ENCODE peak calls at places on chromosomes 11 and 22, in five cellular contexts. V is brain microvascular endothelial cell, B is GM12865, Q is foreskin fibroblast, D is prostate gland. K is an unnamed sample.

GRCh38 chr11:129285387-129285786 is 90.3 kb upstream of the BARX2 start:
- DNase-seq in Q (no peak), B (no peak), D (no peak), V (no peak), K (no peak)

GRCh38 chr11:88418508-88418907 is 81.0 kb upstream of the CTSC start:
- DNase-seq in Q (no peak), V (no peak), B (no peak), D (no peak), K (no peak)

GRCh38 chr11:12029738-12030363 is 21.4 kb upstream of the DKK3 start:
- DNase-seq in Q (peak), V (no peak), D (no peak), B (no peak), K (peak)

GRCh38 chr11:111573821-111574249 is 28.4 kb upstream of the SIK2 start:
- DNase-seq in B (no peak), V (peak), D (no peak), Q (peak), K (no peak)

GRCh38 chr11:124656759-124657627 is 16.5 kb downstream of the SIAE start:
- DNase-seq in V (peak), Q (peak), B (no peak), D (no peak), K (no peak)

GRCh38 chr11:83437939-83438338 is 151.8 kb upstream of the CCDC90B start:
- DNase-seq in Q (no peak), B (no peak), V (no peak), D (no peak), K (no peak)

GRCh38 chr11:68099474-68100405 is 21.4 kb downstream of the CHKA start:
- DNase-seq in V (no peak), D (peak), Q (no peak), B (peak), K (no peak)

GRCh38 chr11:78181155-78181554 is 7.3 kb downstream of the KCTD21 start:
- DNase-seq in B (no peak), D (no peak), V (no peak), Q (no peak), K (no peak)

GRCh38 chr11:47861762-47862161 is 13.6 kb upstream of the NUP160 start:
- DNase-seq in D (no peak), B (no peak), V (peak), Q (peak), K (no peak)

GRCh38 chr11:77412814-77413213 is 61.1 kb downstream of the PAK1 start:
- DNase-seq in D (no peak), Q (no peak), B (no peak), V (no peak), K (no peak)

GRCh38 chr22:39594411-39594810 is 23.9 kb downstream of the CACNA1I start:
- DNase-seq in V (no peak), B (no peak), D (no peak), Q (no peak), K (no peak)

GRCh38 chr22:39443416-39443815 is 13.4 kb upstream of the MGAT3 start:
- DNase-seq in Q (no peak), D (no peak), V (no peak), B (no peak), K (no peak)

GRCh38 chr11:32225491-32226285 is 134.8 kb downstream of the RCN1 start:
- DNase-seq in B (no peak), V (no peak), D (no peak), Q (peak), K (no peak)

GRCh38 chr11:44823920-44824704 is 97.3 kb downstream of the TSPAN18 start:
- DNase-seq in Q (no peak), V (no peak), D (no peak), B (no peak), K (no peak)

GRCh38 chr22:46604306-46604690 is 15.9 kb upstream of the GRAMD4 start:
- DNase-seq in Q (peak), V (peak), D (no peak), B (peak), K (no peak)

GRCh38 chr11:23006730-23007129 is 146.5 kb upstream of the CCDC179 start:
- DNase-seq in D (no peak), Q (no peak), V (no peak), B (no peak), K (no peak)

GRCh38 chr11:2844116-2844515 is 41.5 kb downstream of the CDKN1C start:
- DNase-seq in B (no peak), D (no peak), V (no peak), Q (no peak), K (no peak)

GRCh38 chr11:65163684-65164083 is 6.3 kb upstream of the SPDYC start:
- DNase-seq in D (no peak), B (no peak), V (no peak), Q (no peak), K (no peak)

GRCh38 chr11:73875840-73876239 is 806 bp downstream of the COA4 start:
- DNase-seq in B (peak), Q (peak), V (no peak), D (no peak), K (no peak)

GRCh38 chr11:11992257-11992690 is 16.2 kb downstream of the DKK3 start:
- DNase-seq in Q (no peak), B (no peak), D (no peak), V (peak), K (no peak)

GRCh38 chr22:49152146-49152929 is 675.3 kb downstream of the BRD1 start:
- DNase-seq in D (no peak), Q (no peak), B (no peak), V (no peak), K (no peak)

GRCh38 chr11:61771195-61771894 is 18.9 kb downstream of the MYRF start:
- DNase-seq in D (no peak), B (no peak), Q (no peak), V (no peak), K (no peak)

GRCh38 chr22:40415531-40416266 is 45.3 kb downstream of the SGSM3 start:
- DNase-seq in V (no peak), B (peak), Q (no peak), D (no peak), K (no peak)

GRCh38 chr11:61551630-61552029 is 29.2 kb downstream of the SYT7 start:
- DNase-seq in Q (peak), B (no peak), D (peak), V (no peak), K (no peak)

GRCh38 chr11:35404397-35404775 is 15.0 kb downstream of the SLC1A2 start:
- DNase-seq in V (no peak), B (peak), D (no peak), Q (peak), K (no peak)

GRCh38 chr11:30254307-30255298 is 23.8 kb downstream of the FSHB start:
- DNase-seq in Q (no peak), D (no peak), B (peak), V (peak), K (no peak)

GRCh38 chr11:82899957-82900276 is 313 bp downstream of the PRCP start:
- DNase-seq in V (peak), B (no peak), Q (no peak), D (no peak), K (no peak)

GRCh38 chr11:131624526-131624925 is 254.1 kb downstream of the NTM start:
- DNase-seq in D (no peak), Q (no peak), B (no peak), V (no peak), K (peak)

GRCh38 chr22:44145544-44145943 is 35.2 kb upstream of the PARVG start:
- DNase-seq in B (no peak), V (no peak), D (no peak), Q (no peak), K (no peak)

GRCh38 chr11:117230981-117231636 is 764 bp downstream of the PCSK7 start:
- DNase-seq in V (no peak), Q (no peak), D (no peak), B (no peak), K (no peak)

GRCh38 chr11:78820722-78821121 is 246.1 kb upstream of the NARS2 start:
- DNase-seq in Q (no peak), B (no peak), D (no peak), V (no peak), K (no peak)

GRCh38 chr11:45915446-45915845 is 2.2 kb downstream of the PEX16 start:
- DNase-seq in V (no peak), D (no peak), Q (no peak), B (no peak), K (no peak)

GRCh38 chr11:131980199-131980598 is 609.8 kb downstream of the NTM start:
- DNase-seq in Q (no peak), B (no peak), V (no peak), D (no peak), K (no peak)

GRCh38 chr11:76750067-76750466 is 33.1 kb upstream of the TSKU start:
- DNase-seq in B (no peak), V (no peak), Q (no peak), D (no peak), K (no peak)

GRCh38 chr11:69209936-69210659 is 54.4 kb downstream of the SMIM38 start:
- DNase-seq in Q (no peak), V (no peak), D (no peak), B (peak), K (no peak)

GRCh38 chr22:36828815-36829214 is 12.0 kb upstream of the PVALB start:
- DNase-seq in D (no peak), B (peak), V (no peak), Q (no peak), K (no peak)

GRCh38 chr11:96817488-96817887 is 427.7 kb downstream of the JRKL start:
- DNase-seq in Q (no peak), D (no peak), B (no peak), V (no peak), K (no peak)

GRCh38 chr22:33380789-33381530 is 322.8 kb upstream of the SYN3 start:
- DNase-seq in D (no peak), Q (no peak), V (peak), B (peak), K (peak)

GRCh38 chr11:26896716-26897115 is 97.2 kb upstream of the FIBIN start:
- DNase-seq in D (no peak), B (no peak), V (no peak), Q (peak), K (no peak)

DNA sequence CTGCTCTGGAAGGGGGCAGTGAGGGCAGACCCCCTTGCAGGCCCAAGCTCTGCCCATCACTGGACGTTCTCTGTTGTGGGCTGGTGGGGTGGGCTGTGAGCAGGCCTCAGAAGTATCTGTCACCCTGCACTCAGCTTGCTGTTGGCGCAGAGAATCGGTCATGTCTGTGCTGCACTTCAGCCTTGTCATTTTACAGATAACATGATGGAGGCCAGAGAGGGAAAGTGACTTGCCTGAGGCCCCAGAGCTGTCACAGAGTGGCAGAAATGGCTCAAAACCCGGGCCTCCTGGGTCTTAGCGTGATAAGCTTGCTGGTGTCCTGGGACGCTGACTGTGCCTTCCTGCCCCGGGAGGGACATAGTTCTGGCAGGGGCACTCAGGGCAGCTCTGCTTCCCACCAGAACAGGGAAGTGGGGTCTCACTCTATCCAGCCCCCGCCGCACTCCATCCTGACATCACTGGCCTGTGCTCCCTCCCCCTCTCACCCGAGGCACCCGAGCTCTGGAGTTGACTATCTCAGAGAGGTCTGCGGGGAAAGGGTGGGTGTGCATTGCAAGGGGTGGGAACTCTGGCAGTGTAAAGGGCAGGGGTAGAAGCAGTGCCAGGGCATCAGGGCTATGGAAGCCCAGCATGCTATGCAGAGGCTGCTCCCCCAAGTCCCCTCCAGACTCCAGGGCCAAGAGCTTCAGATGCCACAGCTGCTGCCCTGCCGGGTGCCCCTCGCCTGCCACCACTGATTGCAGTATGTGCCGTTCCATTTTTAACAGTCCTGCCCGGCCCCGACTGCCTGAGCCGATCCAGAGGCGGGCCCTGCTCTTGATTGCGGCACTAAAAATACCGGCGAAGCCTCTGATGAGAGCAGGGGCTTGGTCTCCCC is 50.4 kb upstream of the NECTIN1 start:
- DNase-seq in B (no peak), Q (no peak), D (no peak), V (no peak), K (no peak)
- H3K4me3 ChIP-seq in B (no peak), Q (no peak), D (no peak), V (no peak), K (no peak)

GRCh38 chr22:32202539-32203180 is 2.2 kb downstream of the RFPL2 start:
- DNase-seq in V (peak), B (peak), Q (peak), D (peak), K (no peak)
- TF ChIP-seq CTCF in V (peak), B (peak), Q (peak), D (peak), K (peak)

GRCh38 chr11:6889835-6890234 is 2.5 kb downstream of the OR2D2 start:
- DNase-seq in D (no peak), V (no peak), B (peak), Q (no peak), K (no peak)
- H3K4me3 ChIP-seq in D (no peak), V (no peak), B (no peak), Q (no peak), K (no peak)

GRCh38 chr11:103610435-103610834 is 426.0 kb upstream of the DDI1 start:
- DNase-seq in B (no peak), Q (peak), D (no peak), V (no peak), K (no peak)

GRCh38 chr11:103608566-103608965 is 427.9 kb upstream of the DDI1 start:
- DNase-seq in V (peak), B (no peak), D (no peak), Q (peak), K (no peak)

GRCh38 chr11:103604310-103604709 is 432.1 kb upstream of the DDI1 start:
- DNase-seq in Q (no peak), D (no peak), B (no peak), V (no peak), K (no peak)

GRCh38 chr11:103609117-103610066 is 427.0 kb upstream of the DDI1 start:
- DNase-seq in B (no peak), Q (peak), D (no peak), V (peak), K (peak)
- TF ChIP-seq CTCF in B (peak), Q (peak), D (no peak), V (peak), K (peak)

GRCh38 chr11:10660323-10660722 is 33.2 kb downstream of the IRAG1 start:
- DNase-seq in V (no peak), D (no peak), Q (no peak), B (no peak), K (no peak)

GRCh38 chr11:10659339-10660216 is 34.0 kb downstream of the IRAG1 start:
- DNase-seq in D (no peak), B (peak), V (peak), Q (peak), K (peak)

GRCh38 chr11:10655931-10656576 is 37.5 kb downstream of the IRAG1 start:
- DNase-seq in D (no peak), B (no peak), Q (no peak), V (no peak), K (no peak)

GRCh38 chr11:10657308-10658271 is 36.0 kb downstream of the IRAG1 start:
- DNase-seq in Q (peak), D (no peak), B (peak), V (peak), K (peak)

DNA sequence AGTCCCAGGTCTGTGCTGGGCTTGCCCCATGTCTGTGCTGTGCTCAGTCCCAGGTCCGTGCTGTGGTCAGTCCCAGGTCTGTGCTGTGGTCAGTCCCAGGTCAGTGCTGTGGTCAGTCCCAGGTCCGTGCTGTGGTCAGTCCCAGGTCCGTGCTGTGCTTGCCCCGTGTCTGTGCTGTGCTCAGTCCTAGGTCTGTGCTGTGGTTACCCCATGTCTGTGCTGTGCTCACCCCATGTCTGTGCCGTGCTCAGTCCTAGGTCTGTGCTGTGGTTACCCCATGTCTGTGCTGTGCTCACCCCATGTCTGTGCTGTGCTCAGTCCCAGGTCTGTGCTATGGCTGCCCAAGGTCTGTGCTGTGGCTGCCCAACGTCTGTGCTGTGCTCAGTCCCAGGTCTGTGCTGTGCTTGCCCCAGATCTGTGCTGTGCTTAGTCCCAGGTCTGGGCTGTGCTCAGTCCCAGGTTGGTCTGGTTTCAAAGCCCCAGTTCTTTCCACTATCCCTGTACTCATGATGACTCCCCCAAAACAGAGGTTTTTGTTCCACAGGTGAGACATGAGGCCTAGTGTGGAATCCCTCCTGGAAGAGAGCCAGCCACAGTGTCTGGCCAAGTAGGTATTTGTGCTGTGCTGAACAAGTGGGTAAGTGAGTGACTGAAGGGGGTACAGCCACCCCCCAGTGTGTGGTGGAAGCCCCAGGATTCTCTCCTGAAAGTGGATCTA is 34.8 kb downstream of the IRAG1 start:
- DNase-seq in V (no peak), D (no peak), B (no peak), Q (no peak), K (no peak)
- H3K4me3 ChIP-seq in V (no peak), D (no peak), B (no peak), Q (no peak), K (no peak)

DNA sequence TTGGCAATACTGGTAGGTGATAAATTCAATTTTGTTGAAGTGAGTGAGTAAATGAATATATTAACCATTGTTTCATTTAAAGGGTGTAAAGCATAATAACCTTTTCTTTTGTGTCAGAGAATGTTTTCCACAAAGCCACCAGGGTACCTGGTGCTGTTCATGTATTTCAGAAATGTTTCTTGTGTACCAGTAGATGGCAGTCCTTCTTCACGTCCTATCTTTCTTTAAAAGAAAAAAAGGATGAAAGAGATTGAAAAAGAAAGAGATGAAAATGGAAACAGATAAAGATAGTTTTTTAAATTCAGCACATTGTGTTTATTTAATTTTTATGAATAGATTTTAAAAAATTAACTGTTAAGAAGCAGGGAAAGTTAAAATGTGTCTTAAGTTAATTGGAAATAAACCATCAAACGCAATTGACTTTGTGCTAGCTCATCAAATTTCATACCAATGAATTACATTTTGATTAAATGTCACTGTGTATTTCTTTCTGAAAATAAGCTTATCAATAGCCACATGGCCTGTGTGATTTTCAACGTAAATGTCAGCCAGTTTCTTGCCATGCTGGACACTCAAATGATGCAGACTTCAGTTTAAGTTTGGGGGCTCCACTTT is 65.5 kb upstream of the CHORDC1 start:
- DNase-seq in V (peak), B (peak), D (no peak), Q (peak), K (no peak)
- TF ChIP-seq CTCF in V (peak), B (peak), D (peak), Q (peak), K (peak)